ENCODE peak calls at places on chromosomes 11 and 22, in nine cellular contexts. One of them, this sample, is unnamed.

GRCh38 chr11:87493516-87493915 is 455.8 kb downstream of the TMEM135 start:
- DNase-seq in GM12891: no peak
- DNase-seq in NCI-H2081: no peak
- DNase-seq in coronary artery: no peak
- DNase-seq in stimulated activated CD4-positive, alpha-beta T cell treated with anti-CD3 and anti-CD28 coated beads, Interleukin-1b, Interleukin-23, amount 100 ng/mL, for 4 hours: no peak
- DNase-seq in T1000: no peak
- DNase-seq in ELR: peak; percentile 16
- DNase-seq in ovary: no peak
- DNase-seq in GM23338: peak; percentile 87
- DNase-seq in this sample: no peak

GRCh38 chr22:17258015-17258827 is 39.0 kb upstream of the ADA2 start:
- DNase-seq in NCI-H2081: peak; percentile 89
- DNase-seq in stimulated activated CD4-positive, alpha-beta T cell treated with anti-CD3 and anti-CD28 coated beads, Interleukin-1b, Interleukin-23, amount 100 ng/mL, for 4 hours: peak; percentile 32
- DNase-seq in GM12891: peak; percentile 67
- DNase-seq in ELR: no peak
- DNase-seq in ovary: no peak
- DNase-seq in T1000: no peak
- DNase-seq in coronary artery: no peak
- DNase-seq in GM23338: peak; percentile 87
- DNase-seq in this sample: peak; percentile 54

GRCh38 chr11:113147249-113147648 is 167.1 kb upstream of the TTC12 start:
- DNase-seq in GM12891: no peak
- DNase-seq in stimulated activated CD4-positive, alpha-beta T cell treated with anti-CD3 and anti-CD28 coated beads, Interleukin-1b, Interleukin-23, amount 100 ng/mL, for 4 hours: no peak
- DNase-seq in ELR: no peak
- DNase-seq in GM23338: peak; percentile 44
- DNase-seq in T1000: no peak
- DNase-seq in NCI-H2081: peak; percentile 82
- DNase-seq in ovary: no peak
- DNase-seq in coronary artery: no peak
- DNase-seq in this sample: no peak

GRCh38 chr11:79331251-79331901 is 109.5 kb downstream of the TENM4 start:
- DNase-seq in ELR: no peak
- DNase-seq in stimulated activated CD4-positive, alpha-beta T cell treated with anti-CD3 and anti-CD28 coated beads, Interleukin-1b, Interleukin-23, amount 100 ng/mL, for 4 hours: no peak
- DNase-seq in coronary artery: no peak
- DNase-seq in NCI-H2081: peak; percentile 70
- DNase-seq in T1000: no peak
- DNase-seq in GM12891: no peak
- DNase-seq in GM23338: peak; percentile 2
- DNase-seq in ovary: no peak
- DNase-seq in this sample: no peak

GRCh38 chr11:88644724-88645123 is 307.2 kb upstream of the CTSC start:
- DNase-seq in coronary artery: no peak
- DNase-seq in GM23338: no peak
- DNase-seq in NCI-H2081: no peak
- DNase-seq in stimulated activated CD4-positive, alpha-beta T cell treated with anti-CD3 and anti-CD28 coated beads, Interleukin-1b, Interleukin-23, amount 100 ng/mL, for 4 hours: no peak
- DNase-seq in T1000: no peak
- DNase-seq in GM12891: no peak
- DNase-seq in ovary: no peak
- DNase-seq in ELR: no peak
- DNase-seq in this sample: no peak

GRCh38 chr11:116644948-116645305 is 127.9 kb downstream of the BUD13 start:
- DNase-seq in NCI-H2081: no peak
- DNase-seq in stimulated activated CD4-positive, alpha-beta T cell treated with anti-CD3 and anti-CD28 coated beads, Interleukin-1b, Interleukin-23, amount 100 ng/mL, for 4 hours: no peak
- DNase-seq in T1000: no peak
- DNase-seq in GM12891: no peak
- DNase-seq in coronary artery: peak; percentile 45
- DNase-seq in ovary: no peak
- DNase-seq in ELR: no peak
- DNase-seq in GM23338: peak; percentile 66
- DNase-seq in this sample: no peak

GRCh38 chr11:124482362-124483147 is 37.1 kb upstream of the OR8B8 start:
- DNase-seq in T1000: peak; percentile 8
- DNase-seq in stimulated activated CD4-positive, alpha-beta T cell treated with anti-CD3 and anti-CD28 coated beads, Interleukin-1b, Interleukin-23, amount 100 ng/mL, for 4 hours: no peak
- DNase-seq in ELR: peak; percentile 74
- DNase-seq in NCI-H2081: no peak
- DNase-seq in ovary: no peak
- DNase-seq in GM12891: no peak
- DNase-seq in GM23338: no peak
- DNase-seq in coronary artery: no peak
- DNase-seq in this sample: no peak

GRCh38 chr11:117328414-117329010 is 858 bp downstream of the CEP164 start:
- DNase-seq in ELR: peak; percentile 57
- DNase-seq in coronary artery: no peak
- DNase-seq in GM23338: no peak
- DNase-seq in T1000: no peak
- DNase-seq in GM12891: no peak
- DNase-seq in NCI-H2081: peak; percentile 41
- DNase-seq in stimulated activated CD4-positive, alpha-beta T cell treated with anti-CD3 and anti-CD28 coated beads, Interleukin-1b, Interleukin-23, amount 100 ng/mL, for 4 hours: no peak
- DNase-seq in ovary: no peak
- DNase-seq in this sample: no peak

GRCh38 chr11:35029979-35030378 is 109.0 kb upstream of the CD44 start:
- DNase-seq in NCI-H2081: no peak
- DNase-seq in coronary artery: no peak
- DNase-seq in stimulated activated CD4-positive, alpha-beta T cell treated with anti-CD3 and anti-CD28 coated beads, Interleukin-1b, Interleukin-23, amount 100 ng/mL, for 4 hours: no peak
- DNase-seq in ovary: no peak
- DNase-seq in GM12891: no peak
- DNase-seq in GM23338: peak; percentile 20
- DNase-seq in ELR: peak; percentile 94
- DNase-seq in T1000: peak; percentile 22
- DNase-seq in this sample: peak; percentile 57

GRCh38 chr11:20203836-20204235 is 43.6 kb upstream of the DBX1 start:
- DNase-seq in ELR: no peak
- DNase-seq in NCI-H2081: no peak
- DNase-seq in GM23338: no peak
- DNase-seq in GM12891: no peak
- DNase-seq in coronary artery: no peak
- DNase-seq in stimulated activated CD4-positive, alpha-beta T cell treated with anti-CD3 and anti-CD28 coated beads, Interleukin-1b, Interleukin-23, amount 100 ng/mL, for 4 hours: no peak
- DNase-seq in T1000: no peak
- DNase-seq in ovary: no peak
- DNase-seq in this sample: no peak

GRCh38 chr22:32622004-32622761 is 147.6 kb downstream of the FBXO7 start:
- DNase-seq in GM23338: peak; percentile 94
- DNase-seq in coronary artery: no peak
- DNase-seq in ovary: peak; percentile 51
- DNase-seq in NCI-H2081: no peak
- DNase-seq in T1000: no peak
- DNase-seq in stimulated activated CD4-positive, alpha-beta T cell treated with anti-CD3 and anti-CD28 coated beads, Interleukin-1b, Interleukin-23, amount 100 ng/mL, for 4 hours: no peak
- DNase-seq in GM12891: no peak
- DNase-seq in ELR: peak; percentile 38
- DNase-seq in this sample: no peak

GRCh38 chr22:24875862-24876506 is 70.0 kb downstream of the SGSM1 start:
- DNase-seq in coronary artery: no peak
- DNase-seq in ovary: no peak
- DNase-seq in ELR: peak; percentile 8
- DNase-seq in GM23338: peak; percentile 82
- DNase-seq in NCI-H2081: no peak
- DNase-seq in T1000: no peak
- DNase-seq in GM12891: no peak
- DNase-seq in stimulated activated CD4-positive, alpha-beta T cell treated with anti-CD3 and anti-CD28 coated beads, Interleukin-1b, Interleukin-23, amount 100 ng/mL, for 4 hours: no peak
- DNase-seq in this sample: no peak

GRCh38 chr22:46971141-46971775 is 208.8 kb downstream of the TBC1D22A start:
- DNase-seq in ELR: no peak
- DNase-seq in NCI-H2081: peak; percentile 44
- DNase-seq in GM12891: no peak
- DNase-seq in ovary: peak; percentile 60
- DNase-seq in stimulated activated CD4-positive, alpha-beta T cell treated with anti-CD3 and anti-CD28 coated beads, Interleukin-1b, Interleukin-23, amount 100 ng/mL, for 4 hours: no peak
- DNase-seq in T1000: no peak
- DNase-seq in coronary artery: peak; percentile 70
- DNase-seq in GM23338: no peak
- DNase-seq in this sample: peak; percentile 50

GRCh38 chr11:93704237-93704636 is 37.1 kb downstream of the TAF1D start:
- DNase-seq in ELR: peak; percentile 27
- DNase-seq in coronary artery: no peak
- DNase-seq in T1000: no peak
- DNase-seq in stimulated activated CD4-positive, alpha-beta T cell treated with anti-CD3 and anti-CD28 coated beads, Interleukin-1b, Interleukin-23, amount 100 ng/mL, for 4 hours: no peak
- DNase-seq in GM12891: no peak
- DNase-seq in ovary: no peak
- DNase-seq in GM23338: peak; percentile 25
- DNase-seq in NCI-H2081: no peak
- DNase-seq in this sample: no peak

GRCh38 chr11:4125141-4125540 is 30.5 kb downstream of the RRM1 start:
- DNase-seq in coronary artery: no peak
- DNase-seq in T1000: no peak
- DNase-seq in stimulated activated CD4-positive, alpha-beta T cell treated with anti-CD3 and anti-CD28 coated beads, Interleukin-1b, Interleukin-23, amount 100 ng/mL, for 4 hours: no peak
- DNase-seq in GM23338: no peak
- DNase-seq in NCI-H2081: no peak
- DNase-seq in ovary: no peak
- DNase-seq in GM12891: no peak
- DNase-seq in ELR: peak; percentile 16
- DNase-seq in this sample: no peak

GRCh38 chr11:17638311-17638710 is 81.1 kb upstream of the MYOD1 start:
- DNase-seq in coronary artery: no peak
- DNase-seq in ELR: no peak
- DNase-seq in NCI-H2081: no peak
- DNase-seq in ovary: no peak
- DNase-seq in stimulated activated CD4-positive, alpha-beta T cell treated with anti-CD3 and anti-CD28 coated beads, Interleukin-1b, Interleukin-23, amount 100 ng/mL, for 4 hours: no peak
- DNase-seq in T1000: no peak
- DNase-seq in GM12891: no peak
- DNase-seq in GM23338: no peak
- DNase-seq in this sample: no peak

This sample was measured in kidney epithelial cell.